ENCODE peak calls at places on chromosomes 3 and 15, in four cellular contexts. V, Q, E and W are unnamed samples. For H3K4me1, the result is how much of the 10 kb centered on the place peaks cover.

GRCh38 chr3:23668430-23668904 is 137.3 kb upstream of the UBE2E1 start:
- DNase-seq in V (no peak), E (peak), Q (no peak), W (no peak)

GRCh38 chr3:138051946-138052802 is 42.2 kb downstream of the CLDN18 start:
- DNase-seq in V (no peak), Q (no peak), E (peak), W (no peak)

GRCh38 chr3:156576887-156577427 is 22.0 kb upstream of the SSR3 start:
- DNase-seq in V (no peak), E (no peak), Q (no peak), W (no peak)

GRCh38 chr3:150271578-150271930 is 136.5 kb upstream of the TSC22D2 start:
- DNase-seq in V (no peak), E (no peak), Q (no peak), W (no peak)

GRCh38 chr15:59689626-59690236 is 611 bp upstream of the BNIP2 start:
- DNase-seq in Q (peak), E (no peak), V (peak), W (peak)

GRCh38 chr3:56725175-56725574 is 42.1 kb upstream of the TASOR start:
- DNase-seq in E (no peak), Q (no peak), V (no peak), W (peak)

GRCh38 chr3:11140054-11140712 is 14.1 kb upstream of the HRH1 start:
- DNase-seq in V (no peak), Q (no peak), E (no peak), W (no peak)

GRCh38 chr3:33186524-33187367 is 31.9 kb downstream of the SUSD5 start:
- DNase-seq in Q (no peak), E (peak), V (no peak), W (peak)

GRCh38 chr3:94082412-94082937 is 19.6 kb downstream of the NSUN3 start:
- DNase-seq in V (no peak), E (no peak), Q (no peak), W (no peak)

DNA sequence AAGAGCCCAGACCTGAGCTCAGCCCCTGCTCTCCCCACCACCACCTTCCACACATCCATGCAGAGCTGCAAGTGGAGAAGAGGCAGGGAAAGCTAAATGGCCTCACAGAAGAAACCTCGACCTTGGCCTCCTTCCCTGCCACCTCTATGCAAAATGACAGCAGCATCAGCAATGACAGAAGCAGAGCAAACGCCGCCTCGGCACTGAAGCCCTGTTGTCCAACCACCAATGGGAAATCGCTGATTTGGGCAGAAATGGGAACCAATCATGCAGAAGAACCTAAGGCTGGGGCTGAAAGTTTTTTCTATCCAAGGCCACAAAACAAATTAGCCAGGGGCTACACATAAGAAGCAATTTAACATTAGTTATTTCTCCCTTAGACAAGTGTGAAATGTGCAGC is 22.0 kb downstream of the ANP32A start:
- DNase-seq in V (no peak), Q (no peak), E (no peak), W (no peak)
- H3K4me1 ChIP-seq in V (half or more), Q (under half), E (under half), W (half or more)

DNA sequence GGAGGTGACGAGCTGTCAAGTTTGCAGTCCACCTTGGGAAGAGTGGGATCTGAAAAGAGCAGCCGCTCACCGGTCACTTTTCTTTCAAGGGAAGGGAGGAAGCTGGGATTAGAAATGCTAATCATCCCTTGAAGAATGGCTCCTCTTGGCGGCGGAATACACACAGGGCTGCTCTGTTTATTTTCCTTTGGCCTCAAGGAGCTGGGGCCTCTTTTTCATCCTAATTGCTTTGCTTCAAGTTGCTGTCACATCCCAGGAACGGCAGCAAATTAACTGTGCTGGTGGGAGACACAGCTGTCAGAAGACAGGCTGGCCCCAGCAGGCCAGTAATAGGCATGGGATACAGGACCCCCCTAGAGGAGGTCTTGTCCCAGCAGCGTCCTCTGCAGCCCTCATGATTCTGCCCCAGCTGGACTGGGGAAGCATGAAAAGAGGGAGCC is 6.7 kb downstream of the KBTBD13 start:
- DNase-seq in E (no peak), Q (peak), V (no peak), W (no peak)
- H3K4me1 ChIP-seq in E (under half), Q (under half), V (under half), W (under half)

GRCh38 chr3:129276385-129276784 is 2.3 kb upstream of the HMCES start:
- DNase-seq in V (no peak), Q (no peak), E (no peak), W (no peak)
- H3K4me1 ChIP-seq in V (under half), Q (under half), E (under half), W (under half)

DNA sequence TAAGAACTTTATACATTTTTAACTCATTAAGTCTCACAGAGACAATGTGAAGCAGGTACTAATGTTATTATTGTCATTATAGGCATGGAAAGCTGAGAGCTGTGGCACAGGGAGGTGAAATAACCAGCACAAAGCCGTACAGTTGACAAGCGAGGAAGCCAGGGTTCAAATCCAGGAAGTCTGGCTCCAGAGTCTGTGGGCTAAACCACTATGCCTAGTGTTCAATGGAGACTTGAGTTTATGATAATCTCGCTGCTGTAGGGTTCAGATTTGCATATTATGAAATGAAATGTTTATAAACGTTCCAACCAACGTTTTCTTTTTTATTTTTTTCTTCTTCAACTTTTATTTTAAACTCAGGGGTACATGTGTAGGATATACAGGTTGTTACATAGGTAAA is 60.0 kb downstream of the CHST2 start:
- DNase-seq in Q (no peak), V (no peak), E (no peak), W (no peak)
- H3K4me1 ChIP-seq in Q (under half), V (under half), E (under half), W (under half)

DNA sequence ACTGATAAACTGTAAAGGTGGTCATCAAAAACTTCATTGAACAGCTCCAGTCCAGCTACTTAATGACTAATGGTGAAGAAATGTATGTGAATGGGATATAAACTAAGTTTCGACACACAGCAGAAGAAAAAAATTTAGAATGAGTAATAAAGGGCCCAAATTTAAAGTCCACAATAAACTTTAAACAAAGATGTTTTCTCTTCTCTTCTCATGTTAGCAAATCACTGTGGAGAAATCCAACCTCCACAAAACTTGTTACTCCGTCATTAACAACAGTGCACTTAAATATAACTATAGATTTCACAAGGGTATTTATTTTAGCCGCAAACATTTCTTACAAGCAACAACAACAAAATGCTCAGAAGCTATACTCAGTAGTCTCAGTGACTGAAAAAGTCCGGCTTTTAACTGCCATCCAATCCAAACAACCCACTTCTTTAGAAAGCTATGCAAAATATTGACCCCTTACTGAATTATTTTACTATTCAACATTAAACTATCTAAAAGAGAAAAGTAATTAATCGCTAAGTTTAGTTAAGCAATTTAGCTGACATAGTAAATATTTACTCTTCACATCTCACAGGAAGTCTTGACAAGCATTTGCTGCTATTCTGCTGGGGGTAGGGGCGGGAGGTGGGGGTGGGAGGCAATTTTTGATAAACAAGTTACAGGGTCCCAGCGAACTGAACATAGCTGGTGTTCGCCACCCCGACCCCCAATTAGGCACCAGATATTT is 2.5 kb downstream of the IGF2BP2 start:
- DNase-seq in Q (no peak), V (no peak), E (no peak), W (no peak)
- H3K4me1 ChIP-seq in Q (under half), V (under half), E (under half), W (under half)

GRCh38 chr3:51796859-51797258 is 17.8 kb upstream of the IQCF6 start:
- DNase-seq in V (no peak), E (no peak), Q (no peak), W (no peak)

GRCh38 chr3:51799879-51800757 is 21.1 kb upstream of the IQCF6 start:
- DNase-seq in E (peak), V (no peak), Q (no peak), W (no peak)

GRCh38 chr3:51800758-51801140 is 21.7 kb upstream of the IQCF6 start:
- DNase-seq in Q (no peak), V (no peak), E (no peak), W (no peak)

GRCh38 chr3:51798561-51798960 is 19.5 kb upstream of the IQCF6 start:
- DNase-seq in E (no peak), V (no peak), Q (no peak), W (no peak)

DNA sequence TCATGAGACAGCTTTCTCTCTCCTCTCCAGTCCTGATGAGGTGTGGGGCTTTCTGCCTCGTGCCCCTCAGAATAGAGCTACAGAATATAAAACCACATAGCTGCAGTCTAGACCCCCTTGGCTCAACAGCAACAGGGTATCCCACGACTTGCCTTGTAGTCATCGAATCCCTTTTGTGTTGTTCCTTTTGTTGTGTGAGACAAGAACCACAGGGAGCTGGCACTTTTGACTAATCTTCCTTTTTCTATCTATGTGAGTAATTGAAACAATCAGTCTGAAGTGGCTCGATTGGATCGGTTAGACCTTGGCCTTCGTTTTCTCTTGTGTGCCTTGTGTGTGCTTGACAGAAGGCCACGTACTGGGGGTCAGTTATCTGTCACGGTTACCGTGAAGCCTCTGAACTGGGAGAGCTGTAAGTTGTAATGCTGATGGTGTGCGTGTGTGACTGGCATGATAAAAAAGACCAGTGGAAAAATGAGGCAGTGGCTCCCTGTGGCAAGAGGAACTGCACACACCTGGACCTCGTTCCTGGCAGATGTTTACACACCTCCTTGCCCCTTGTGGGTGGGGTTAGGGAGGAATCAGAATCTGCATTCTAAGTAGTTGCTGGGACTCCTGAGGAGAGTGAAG is 23.2 kb upstream of the IQCF6 start:
- DNase-seq in Q (no peak), V (no peak), E (no peak), W (no peak)
- H3K4me1 ChIP-seq in Q (under half), V (under half), E (under half), W (under half)

DNA sequence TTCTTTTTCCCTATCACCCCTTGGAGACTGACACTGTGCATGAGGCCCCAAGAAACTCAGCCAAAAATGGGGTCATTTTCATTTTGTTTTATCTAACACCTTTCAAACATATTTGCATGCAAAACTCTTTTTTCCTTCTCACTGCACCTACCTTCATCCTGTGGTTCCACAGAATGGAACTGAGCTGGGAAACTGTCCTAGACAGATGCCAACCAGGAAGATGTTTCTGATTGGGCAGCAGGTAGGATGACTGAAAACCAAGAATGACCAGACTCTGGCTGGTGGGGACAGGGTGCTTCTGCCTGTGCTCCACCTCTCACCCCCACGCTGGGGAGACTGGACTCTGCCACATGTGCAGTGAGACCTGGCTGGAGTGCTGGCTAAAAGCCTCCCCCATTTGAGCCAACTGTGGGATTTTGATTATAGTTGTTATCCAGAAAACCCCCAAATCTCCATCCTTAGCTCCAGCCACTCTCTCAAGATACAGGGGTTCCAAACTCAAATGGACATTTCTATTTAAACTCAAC is 5.2 kb downstream of the PPIB start:
- DNase-seq in V (no peak), Q (no peak), E (no peak), W (no peak)
- H3K4me1 ChIP-seq in V (under half), Q (under half), E (under half), W (half or more)

DNA sequence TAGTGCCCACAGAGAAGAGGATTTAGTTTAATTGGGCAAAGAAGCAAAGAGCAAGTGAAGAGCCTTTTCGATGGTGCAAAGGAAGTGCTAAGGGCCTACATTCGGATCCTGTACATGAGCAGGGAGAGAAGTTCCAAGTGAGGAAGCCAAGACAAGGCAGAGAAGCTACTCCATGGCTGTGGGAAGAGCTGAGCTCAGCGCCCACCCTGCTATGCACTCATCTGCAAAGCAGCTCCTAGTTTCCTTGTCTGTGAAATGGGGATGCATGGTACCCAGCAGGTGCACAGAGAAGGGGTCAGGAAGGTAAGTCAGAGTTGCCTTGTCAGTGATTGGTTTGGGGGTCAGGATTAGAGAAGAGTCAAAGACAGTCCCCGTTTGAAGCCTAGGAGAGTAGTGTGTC is 126.5 kb downstream of the PDE8A start:
- DNase-seq in E (no peak), Q (no peak), V (no peak), W (no peak)
- H3K4me1 ChIP-seq in E (under half), Q (under half), V (under half), W (under half)

DNA sequence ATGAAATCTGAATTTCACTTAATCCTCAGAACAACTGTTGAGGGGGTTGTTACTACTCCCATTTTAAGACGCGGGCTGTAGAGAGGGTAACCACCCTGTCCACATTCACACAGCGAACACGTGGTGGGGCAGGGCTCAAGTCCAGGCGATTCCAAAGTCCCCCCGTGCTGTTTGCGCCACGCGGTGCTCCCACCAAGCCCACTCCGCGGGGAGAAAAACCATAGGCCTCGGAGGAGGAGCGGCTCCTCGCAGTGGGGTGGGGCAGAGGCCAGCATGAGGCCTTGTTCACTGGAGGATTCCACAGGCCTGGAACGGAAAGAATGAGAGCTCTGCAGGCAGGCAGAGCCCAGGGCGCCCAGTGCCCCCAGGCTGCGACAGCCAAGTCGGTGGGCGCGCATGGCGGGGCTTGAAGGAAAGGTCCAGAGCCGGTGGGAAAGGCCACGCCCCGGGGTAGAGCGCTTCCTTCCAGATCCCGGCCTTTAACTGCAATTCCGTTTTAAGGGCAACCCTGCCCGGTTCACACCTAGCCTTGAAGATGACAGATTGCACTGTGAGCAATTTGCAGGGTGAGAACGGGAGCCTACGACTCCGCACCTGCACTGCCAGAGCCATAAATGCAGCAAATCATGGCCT is 161.8 kb upstream of the TBL1XR1 start:
- DNase-seq in E (peak), Q (peak), V (peak), W (peak)
- H3K4me1 ChIP-seq in E (under half), Q (under half), V (half or more), W (half or more)

GRCh38 chr15:66749841-66750575 is 48.0 kb downstream of the SMAD6 start:
- DNase-seq in Q (no peak), V (no peak), E (no peak), W (no peak)

GRCh38 chr15:66750609-66751008 is 48.6 kb downstream of the SMAD6 start:
- DNase-seq in V (no peak), E (no peak), Q (no peak), W (no peak)

GRCh38 chr15:66753687-66754377 is 51.8 kb downstream of the SMAD6 start:
- DNase-seq in E (no peak), Q (no peak), V (no peak), W (no peak)

GRCh38 chr15:66752078-66752477 is 50.0 kb downstream of the SMAD6 start:
- DNase-seq in Q (no peak), V (no peak), E (no peak), W (no peak)

GRCh38 chr15:66751579-66751978 is 49.5 kb downstream of the SMAD6 start:
- DNase-seq in V (no peak), E (no peak), Q (no peak), W (peak)
- H3K4me1 ChIP-seq in V (under half), E (half or more), Q (under half), W (under half)